ENCODE peak calls at places on chromosomes 3 and 15, in seven cellular contexts. E is naive thymus-derived CD4-positive, alpha-beta T cell; Q is CD8-positive, alpha-beta T cell; P is right atrium auricular region; R is mesenchymal stem cell; O is foreskin fibroblast; F is neural progenitor cell. V is an unnamed sample.

GRCh38 chr3:111572061-111572460 is 23.1 kb downstream of the ZBED2 start:
- DNase-seq in R (no peak), F (no peak), P (no peak), Q (no peak), E (no peak), O (no peak), V (no peak)

GRCh38 chr3:191141728-191142127 is 57.3 kb upstream of the OSTN start:
- DNase-seq in Q (no peak), O (peak), P (no peak), E (no peak), F (no peak), R (peak), V (no peak)

GRCh38 chr3:126127452-126127851 is 43.5 kb upstream of the SLC41A3 start:
- DNase-seq in F (no peak), P (no peak), O (no peak), R (no peak), Q (no peak), E (no peak), V (no peak)

GRCh38 chr3:34131091-34131490 is 332.7 kb downstream of the PDCD6IP start:
- DNase-seq in E (no peak), F (no peak), P (no peak), Q (no peak), O (no peak), R (no peak), V (no peak)

GRCh38 chr3:195746346-195746745 is 25.6 kb downstream of the MUC20 start:
- DNase-seq in E (no peak), F (no peak), Q (no peak), R (no peak), O (no peak), P (no peak), V (no peak)

GRCh38 chr15:70165811-70166284 is 68.1 kb upstream of the TLE3 start:
- DNase-seq in E (no peak), Q (no peak), F (no peak), R (peak), P (peak), O (no peak), V (no peak)

GRCh38 chr3:116281313-116282143 is 163.8 kb downstream of the LSAMP start:
- DNase-seq in P (no peak), F (no peak), E (no peak), O (no peak), Q (no peak), R (no peak), V (no peak)

GRCh38 chr3:16490062-16490641 is 23.3 kb downstream of the RFTN1 start:
- DNase-seq in O (no peak), E (no peak), F (no peak), R (peak), P (no peak), Q (no peak), V (no peak)

GRCh38 chr3:155778441-155778840 is 27.6 kb downstream of the C3orf33 start:
- DNase-seq in F (no peak), R (no peak), P (no peak), E (no peak), Q (no peak), O (peak), V (no peak)

GRCh38 chr3:194675081-194675640 is 3.2 kb upstream of the LSG1 start:
- DNase-seq in F (no peak), O (no peak), Q (no peak), E (no peak), R (no peak), P (no peak), V (no peak)

GRCh38 chr3:158847466-158847849 is 45.6 kb downstream of the MFSD1 start:
- DNase-seq in O (peak), Q (no peak), P (no peak), E (no peak), R (peak), F (no peak), V (peak)

GRCh38 chr15:63612300-63612699 is 15.1 kb downstream of the FBXL22 start:
- DNase-seq in Q (no peak), F (no peak), P (no peak), R (no peak), O (no peak), E (no peak), V (no peak)

GRCh38 chr3:149061776-149062175 is 24.6 kb downstream of the HLTF start:
- DNase-seq in E (no peak), R (no peak), P (no peak), Q (no peak), F (no peak), O (no peak), V (no peak)

GRCh38 chr15:67089218-67090193 is 24.1 kb downstream of the SMAD3 start:
- DNase-seq in Q (no peak), O (peak), P (no peak), F (no peak), R (peak), E (no peak), V (no peak)

GRCh38 chr3:66588340-66588847 is 87.6 kb upstream of the LRIG1 start:
- DNase-seq in P (no peak), O (peak), R (peak), F (no peak), E (no peak), Q (no peak), V (no peak)

GRCh38 chr3:71718069-71718468 is 7.1 kb downstream of the EIF4E3 start:
- DNase-seq in O (no peak), P (no peak), R (no peak), F (no peak), Q (no peak), E (no peak), V (no peak)

GRCh38 chr15:69217381-69217780 is 56.9 kb downstream of the GLCE start:
- DNase-seq in E (no peak), F (no peak), O (no peak), Q (no peak), R (no peak), P (no peak), V (peak)

GRCh38 chr15:31024979-31025378 is 33.6 kb upstream of the MTMR10 start:
- DNase-seq in P (no peak), E (no peak), O (peak), R (peak), F (no peak), Q (no peak), V (no peak)

GRCh38 chr15:78716651-78717050 is 75.6 kb upstream of the CHRNB4 start:
- DNase-seq in R (no peak), E (no peak), O (peak), F (no peak), P (no peak), Q (no peak), V (no peak)

GRCh38 chr15:40103864-40104271 is 4.8 kb downstream of the BMF start:
- DNase-seq in R (no peak), Q (no peak), P (no peak), O (no peak), E (no peak), F (no peak), V (no peak)

GRCh38 chr3:61593630-61594029 is 32.3 kb downstream of the PTPRG start:
- DNase-seq in P (no peak), E (no peak), R (no peak), Q (no peak), F (no peak), O (no peak), V (no peak)
- H3K4me3 ChIP-seq in P (no peak), E (no peak), R (no peak), Q (no peak), F (no peak), O (no peak), V (no peak)

GRCh38 chr15:91866971-91867372 is 13.5 kb downstream of the SLCO3A1 start:
- DNase-seq in E (no peak), R (peak), O (no peak), P (no peak), F (no peak), Q (no peak), V (no peak)
- H3K4me3 ChIP-seq in E (no peak), R (peak), O (no peak), P (no peak), F (no peak), Q (no peak), V (no peak)

GRCh38 chr3:10023587-10024310 is 2.5 kb upstream of the FANCD2 start:
- DNase-seq in F (no peak), R (peak), Q (no peak), O (peak), E (no peak), P (no peak), V (no peak)

GRCh38 chr3:10026084-10026890 is at the start of gene FANCD2:
- DNase-seq in Q (peak), F (peak), E (peak), R (peak), O (peak), P (peak), V (peak)

GRCh38 chr3:10021856-10022775 is 4.1 kb upstream of the FANCD2 start:
- DNase-seq in E (no peak), R (no peak), Q (no peak), O (no peak), F (no peak), P (no peak), V (no peak)

GRCh38 chr3:10025205-10026083 is 793 bp upstream of the FANCD2 start:
- DNase-seq in F (no peak), P (no peak), R (no peak), E (no peak), Q (no peak), O (no peak), V (no peak)
- H3K4me3 ChIP-seq in F (peak), P (peak), R (peak), E (peak), Q (peak), O (peak), V (peak)

GRCh38 chr15:98226578-98226977 is 266.1 kb downstream of the ARRDC4 start:
- DNase-seq in O (no peak), F (no peak), P (no peak), R (no peak), E (no peak), Q (no peak), V (no peak)
- H3K4me3 ChIP-seq in O (no peak), F (no peak), P (no peak), R (no peak), E (no peak), Q (no peak), V (no peak)

DNA sequence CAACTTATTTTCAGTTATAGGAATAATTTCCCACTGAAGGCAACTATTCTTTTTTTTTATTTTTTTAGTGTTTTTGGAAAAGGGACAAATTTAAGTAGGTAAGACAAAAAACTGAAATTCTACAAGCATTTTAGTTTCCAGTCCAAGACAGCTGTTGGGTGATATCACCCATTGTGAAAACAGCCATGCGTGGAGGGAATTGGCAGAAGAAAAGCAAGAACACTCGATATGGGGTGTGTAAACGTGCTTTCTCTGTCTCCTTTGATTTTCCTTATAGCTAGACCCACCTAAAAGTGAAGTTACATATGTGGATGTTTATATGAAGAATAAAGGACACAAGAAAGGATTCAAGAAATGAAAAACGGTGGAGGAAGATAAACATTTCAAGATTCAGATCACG is 268.8 kb upstream of the ADAMTS9 start:
- DNase-seq in E (no peak), O (peak), F (no peak), P (no peak), R (no peak), Q (no peak), V (no peak)
- H3K4me3 ChIP-seq in E (no peak), O (no peak), F (no peak), P (no peak), R (no peak), Q (no peak), V (no peak)

GRCh38 chr15:42511010-42511396 is 15.6 kb downstream of the SNAP23 start:
- DNase-seq in E (no peak), Q (no peak), R (peak), P (no peak), O (peak), F (no peak), V (no peak)

GRCh38 chr15:42508263-42508690 is 12.8 kb downstream of the SNAP23 start:
- DNase-seq in R (peak), E (no peak), O (peak), F (no peak), Q (no peak), P (peak), V (no peak)

GRCh38 chr15:42504631-42505030 is 9.2 kb downstream of the SNAP23 start:
- DNase-seq in R (no peak), O (no peak), P (no peak), Q (no peak), E (no peak), F (no peak), V (no peak)

GRCh38 chr15:42507514-42507913 is 12.1 kb downstream of the SNAP23 start:
- DNase-seq in R (no peak), P (no peak), F (no peak), Q (no peak), O (peak), E (no peak), V (no peak)

DNA sequence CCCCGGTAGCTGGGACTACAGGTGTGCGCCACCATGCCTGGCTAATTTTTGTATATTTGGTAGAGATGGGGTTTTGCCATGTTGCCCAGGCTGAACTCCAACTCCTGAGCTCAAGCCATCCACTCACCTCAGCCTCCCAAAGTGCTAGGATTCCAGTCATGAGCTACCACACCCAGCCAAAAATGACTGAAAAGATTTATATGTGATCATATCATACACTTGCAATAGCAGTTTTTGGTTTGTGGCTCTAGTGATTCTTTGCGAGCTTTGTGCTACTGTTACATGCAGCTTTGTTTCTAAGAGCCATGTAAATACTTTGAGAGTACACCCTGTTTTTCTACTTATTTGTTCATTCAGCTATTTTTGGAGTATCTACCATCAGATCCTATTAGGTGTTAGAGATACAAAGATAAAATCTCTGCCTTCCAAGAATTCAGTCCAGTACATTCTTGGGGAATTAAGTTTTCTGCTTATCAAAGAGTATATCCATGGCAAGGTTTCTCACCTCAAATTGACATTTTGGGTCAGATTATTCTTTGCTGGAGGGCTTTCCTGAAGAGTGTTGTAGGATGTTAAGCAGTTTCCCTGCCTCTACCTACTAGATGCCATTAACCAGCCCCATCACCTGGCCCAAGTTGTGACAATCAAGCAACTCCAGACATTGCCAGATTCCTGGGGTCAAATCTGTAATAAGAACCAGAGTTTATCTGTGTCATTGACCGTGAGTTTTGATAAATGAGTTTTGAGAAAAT is 15.0 kb downstream of the SNAP23 start:
- DNase-seq in O (no peak), Q (no peak), E (no peak), F (no peak), R (no peak), P (no peak), V (no peak)
- H3K4me3 ChIP-seq in O (no peak), Q (no peak), E (no peak), F (no peak), R (no peak), P (no peak), V (no peak)

V was measured in GM06990.